ENCODE peak calls at places on chromosomes 16 and 17, in four cellular contexts. G, X, R and N are unnamed samples.

GRCh38 chr17:10687497-10687896 is 9.8 kb downstream of the SCO1 start:
- DNase-seq in G (no peak), X (no peak), R (no peak), N (no peak)

GRCh38 chr16:87317766-87318121 is 552 bp upstream of the C16orf95 start:
- DNase-seq in X (no peak), R (no peak), G (peak; percentile 68), N (no peak)

GRCh38 chr16:89495121-89495520 is 4.8 kb upstream of the ANKRD11 start:
- DNase-seq in R (no peak), X (no peak), G (no peak), N (no peak)

GRCh38 chr16:67749436-67750078 is 30.4 kb upstream of the GFOD2 start:
- DNase-seq in G (no peak), R (no peak), X (no peak), N (no peak)

GRCh38 chr17:60590075-60590474 is 9.9 kb upstream of the PPM1D start:
- DNase-seq in X (no peak), R (no peak), G (no peak), N (no peak)

GRCh38 chr16:31876955-31877828 is 3.6 kb downstream of the ZNF267 start:
- DNase-seq in X (no peak), G (no peak), R (no peak), N (no peak)

GRCh38 chr16:68539704-68540370 is 746 bp downstream of the ZFP90 start:
- DNase-seq in G (no peak), R (no peak), X (no peak), N (no peak)

GRCh38 chr16:86221085-86221484 is 289.2 kb upstream of the FOXF1 start:
- DNase-seq in G (no peak), R (no peak), X (no peak), N (peak; percentile 16)

GRCh38 chr17:35799942-35800341 is 4.5 kb upstream of the MMP28 start:
- DNase-seq in R (peak; percentile 80), G (peak; percentile 87), X (no peak), N (peak; percentile 86)

GRCh38 chr17:47942568-47942967 is 1.2 kb downstream of the PNPO start:
- DNase-seq in G (no peak), X (no peak), R (no peak), N (no peak)

GRCh38 chr17:36074365-36074764 is 10.3 kb downstream of the CCL18 start:
- DNase-seq in R (no peak), X (no peak), G (no peak), N (no peak)

GRCh38 chr16:11361751-11362742 is 16.8 kb downstream of the RMI2 start:
- DNase-seq in R (no peak), G (no peak), X (no peak), N (no peak)

GRCh38 chr17:77002103-77003045 is 134.2 kb downstream of the MGAT5B start:
- DNase-seq in G (no peak), X (peak; percentile 71), R (no peak), N (no peak)

GRCh38 chr16:1048442-1049112 is 24.0 kb upstream of the SSTR5 start:
- DNase-seq in X (peak; percentile 63), R (peak; percentile 75), G (peak; percentile 70), N (peak; percentile 81)

GRCh38 chr16:22323998-22324786 is 27.0 kb downstream of the POLR3E start:
- DNase-seq in G (no peak), R (no peak), X (no peak), N (no peak)

GRCh38 chr17:33777674-33778073 is 477.4 kb upstream of the CCL2 start:
- DNase-seq in X (no peak), R (no peak), G (no peak), N (no peak)

GRCh38 chr17:46841561-46842379 is 9.6 kb upstream of the WNT9B start:
- DNase-seq in R (no peak), G (no peak), X (no peak), N (no peak)

GRCh38 chr16:9225527-9226316 is 134.3 kb downstream of the HAPSTR1 start:
- DNase-seq in X (peak; percentile 9), R (no peak), G (no peak), N (no peak)

GRCh38 chr17:40417609-40418427 is at the start of gene TOP2A:
- DNase-seq in R (peak; percentile 99), G (peak; percentile 96), X (peak; percentile 100), N (peak; percentile 88)

GRCh38 chr16:79618041-79618711 is 17.6 kb upstream of the MAF start:
- DNase-seq in X (no peak), G (no peak), R (no peak), N (no peak)

GRCh38 chr17:58327363-58328194 is 1.0 kb downstream of the TSPOAP1 start:
- DNase-seq in R (no peak), X (no peak), G (no peak), N (no peak)

DNA sequence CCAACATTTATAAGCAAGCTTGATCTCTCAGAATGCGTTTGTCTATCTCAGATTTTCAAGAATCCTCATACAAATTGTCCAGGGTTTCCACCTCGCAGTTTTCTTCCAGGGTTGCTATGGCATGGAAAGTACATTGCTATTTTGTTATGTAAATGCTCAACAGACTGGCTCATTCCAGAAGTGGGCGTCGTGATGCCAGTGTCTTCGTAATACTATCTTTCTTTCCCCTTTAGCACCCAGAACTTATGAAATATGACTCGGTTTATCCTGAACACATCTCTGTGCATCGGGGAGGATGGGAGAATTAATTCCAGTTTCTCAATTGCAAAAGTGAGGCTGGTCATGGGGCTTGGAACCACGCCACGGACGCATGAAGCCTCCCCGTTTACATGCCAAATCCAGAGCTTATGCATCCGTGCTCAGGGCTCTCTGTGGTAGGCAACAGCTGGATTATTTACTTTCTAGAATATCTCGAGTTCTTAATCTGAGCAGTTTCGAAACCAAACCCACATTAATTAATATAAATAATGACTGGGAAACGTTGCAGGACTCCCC is 405.0 kb downstream of the WWOX start:
- DNase-seq in G (no peak), R (no peak), X (no peak), N (no peak)
- H3K27ac ChIP-seq in G (no peak overlapping the region), R (no peak overlapping the region), X (no peak overlapping the region), N (peak overlapping the region; percentile 75)

DNA sequence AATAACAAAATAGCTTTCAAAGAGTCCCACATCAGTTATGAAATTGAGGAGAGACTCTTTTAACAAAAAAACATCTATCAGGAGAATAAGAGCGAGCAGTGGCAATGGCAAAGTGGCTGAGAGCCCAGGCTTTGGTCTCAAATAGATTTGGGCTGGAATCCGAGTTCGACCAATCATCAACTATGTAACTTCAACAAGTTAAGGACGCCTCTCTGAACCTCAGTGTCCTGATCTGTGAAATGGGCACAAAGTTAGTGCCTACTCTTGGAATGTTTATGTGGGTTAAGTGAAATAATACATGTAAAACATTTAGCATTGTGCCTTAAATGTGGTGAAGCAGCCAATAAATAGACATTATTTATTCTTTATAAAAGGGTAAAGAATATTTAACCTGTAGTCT is 45.4 kb downstream of the CFDP1 start:
- DNase-seq in R (no peak), X (no peak), G (no peak), N (no peak)
- H3K27ac ChIP-seq in R (peak overlapping the region; percentile 20), X (no peak overlapping the region), G (no peak overlapping the region), N (no peak overlapping the region)

DNA sequence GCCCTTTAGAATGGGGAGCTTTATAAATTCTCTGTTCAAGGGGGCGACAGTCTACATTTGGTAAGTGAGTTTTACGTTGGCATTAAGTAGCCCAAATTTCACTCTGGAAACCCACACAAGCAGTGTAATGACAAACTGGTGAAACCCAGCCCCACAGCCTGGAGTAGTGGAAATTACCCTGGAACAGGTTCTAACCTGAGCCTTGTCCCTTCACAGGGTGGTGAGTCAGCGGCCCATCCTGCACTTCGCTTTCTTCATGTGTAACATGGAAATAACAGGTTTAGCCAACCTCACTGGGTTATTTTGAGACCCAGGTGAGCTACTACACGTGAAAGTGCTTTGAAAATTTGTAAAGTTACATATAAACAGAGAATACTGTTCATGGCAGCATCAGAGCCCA is 3.5 kb upstream of the TLCD3A start:
- DNase-seq in G (no peak), R (no peak), X (no peak), N (no peak)
- H3K27ac ChIP-seq in G (no peak overlapping the region), R (no peak overlapping the region), X (no peak overlapping the region), N (no peak overlapping the region)

DNA sequence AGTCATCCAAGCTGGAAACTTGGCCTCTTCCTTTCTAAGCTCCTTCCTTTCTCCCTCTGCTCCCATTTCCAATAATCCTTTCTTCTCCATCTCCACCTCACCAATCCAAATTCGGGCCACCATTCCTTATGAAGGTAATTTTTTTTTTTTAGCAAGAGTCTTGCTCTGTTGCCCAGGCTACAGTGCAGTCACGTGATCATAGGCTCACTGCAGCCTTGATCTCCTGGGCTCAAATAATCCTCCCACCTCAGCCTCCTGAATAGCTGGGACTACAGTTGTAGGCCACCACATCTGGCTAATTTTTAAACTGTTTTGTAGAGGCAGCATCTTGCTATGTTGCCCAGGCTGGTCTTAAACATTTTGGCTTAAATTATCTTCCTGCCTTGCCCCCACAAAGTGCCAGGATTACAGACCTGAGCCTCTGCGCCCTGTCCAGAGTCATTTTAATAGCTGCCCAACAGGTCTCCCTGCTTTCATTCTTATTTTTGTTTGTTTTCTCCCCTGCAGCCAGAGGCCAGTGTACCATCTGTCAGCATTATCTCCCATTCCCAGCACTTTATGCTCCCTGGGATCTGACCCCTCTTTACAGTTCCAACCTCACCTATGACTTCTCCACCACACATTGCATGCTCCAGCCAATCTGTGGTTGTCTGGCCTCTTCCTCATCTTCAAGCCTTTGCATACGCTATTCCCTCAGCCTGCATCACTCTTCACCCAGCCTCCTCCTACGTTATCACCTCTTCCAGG is 2.3 kb upstream of the GP2 start:
- DNase-seq in X (no peak), G (no peak), R (no peak), N (no peak)
- H3K27ac ChIP-seq in X (no peak overlapping the region), G (no peak overlapping the region), R (no peak overlapping the region), N (no peak overlapping the region)

GRCh38 chr17:17729620-17730249 is 48.5 kb downstream of the RAI1 start:
- DNase-seq in G (peak; percentile 43), R (no peak), X (no peak), N (no peak)
- H3K27ac ChIP-seq in G (no peak overlapping the region), R (no peak overlapping the region), X (no peak overlapping the region), N (no peak overlapping the region)